ENCODE peak calls at places on chromosomes 13 and 19, in nine cellular contexts. S is activated T-cell treated with anti-CD3 and anti-CD28 coated beads for 1 hour; Z is NCI-H2171; M is A549; C is GM12865; Q is psoas muscle; F is SJSA1; L is activated CD4-positive, alpha-beta T cell treated with anti-CD3 and anti-CD28 coated beads, Interleukin-2, amount 50 U/mL, for 1 hour; K is neural crest cell. I is an unnamed sample.

GRCh38 chr13:95970878-95971277 is 82.3 kb downstream of the UGGT2 start:
- DNase-seq in S (no peak), Q (no peak), M (no peak), K (no peak), L (no peak), Z (no peak), F (no peak), C (no peak), I (no peak)

GRCh38 chr13:106098778-106099177 is 436.7 kb downstream of the EFNB2 start:
- DNase-seq in M (no peak), F (no peak), Q (no peak), S (no peak), K (no peak), C (no peak), Z (no peak), L (no peak), I (no peak)

GRCh38 chr13:32811297-32811800 is 204.9 kb upstream of the KL start:
- DNase-seq in C (peak), M (no peak), Q (no peak), F (no peak), L (no peak), Z (no peak), S (no peak), K (no peak), I (no peak)

GRCh38 chr13:97344250-97345175 is 89.5 kb upstream of the RAP2A start:
- DNase-seq in M (no peak), Q (peak), F (peak), K (peak), C (peak), L (peak), S (peak), Z (peak), I (no peak)

GRCh38 chr19:18763674-18764590 is 27.2 kb downstream of the COMP start:
- DNase-seq in Q (peak), K (no peak), L (no peak), Z (peak), M (no peak), S (no peak), C (no peak), F (no peak), I (peak)

GRCh38 chr13:97600438-97601080 is 166.6 kb downstream of the RAP2A start:
- DNase-seq in Q (no peak), F (peak), C (no peak), K (no peak), M (no peak), L (no peak), S (no peak), Z (no peak), I (peak)

GRCh38 chr13:36453518-36453917 is 21.2 kb downstream of the CCNA1 start:
- DNase-seq in C (no peak), F (no peak), Q (no peak), L (no peak), Z (no peak), K (no peak), M (no peak), S (no peak), I (no peak)

GRCh38 chr19:42497492-42498226 is 30.6 kb downstream of the CEACAM1 start:
- DNase-seq in F (no peak), Q (no peak), Z (no peak), C (peak), L (no peak), K (no peak), S (no peak), M (peak), I (no peak)

GRCh38 chr13:72782717-72783116 is 784 bp downstream of the PIBF1 start:
- DNase-seq in S (no peak), K (no peak), M (no peak), Z (no peak), F (peak), Q (no peak), C (peak), L (peak), I (no peak)

GRCh38 chr13:23651439-23651838 is 81.2 kb downstream of the TNFRSF19 start:
- DNase-seq in M (no peak), Z (no peak), C (no peak), F (no peak), K (no peak), L (no peak), S (no peak), Q (no peak), I (no peak)

GRCh38 chr19:51064534-51065220 is at the start of gene KLK13:
- DNase-seq in M (peak), Z (no peak), C (no peak), K (no peak), L (no peak), S (no peak), F (no peak), Q (peak), I (no peak)

GRCh38 chr13:79874396-79875360 is 393.7 kb downstream of the NDFIP2 start:
- DNase-seq in C (no peak), Z (no peak), S (no peak), Q (no peak), K (no peak), F (no peak), M (no peak), L (no peak), I (no peak)

GRCh38 chr13:64332048-64332447 is 2898.1 kb downstream of the PCDH9 start:
- DNase-seq in Z (no peak), S (no peak), C (no peak), Q (no peak), L (no peak), K (no peak), M (no peak), F (no peak), I (no peak)

GRCh38 chr19:798415-799075 is 1.3 kb downstream of the PTBP1 start:
- DNase-seq in L (no peak), K (no peak), F (peak), M (no peak), C (peak), Z (no peak), S (no peak), Q (peak), I (no peak)

GRCh38 chr19:45585158-45585577 is 566 bp upstream of the OPA3 start:
- DNase-seq in K (no peak), Z (no peak), F (no peak), Q (no peak), C (no peak), M (no peak), S (no peak), L (no peak), I (no peak)

GRCh38 chr19:5805465-5806132 is 732 bp downstream of the NRTN start:
- DNase-seq in M (peak), K (peak), L (peak), C (no peak), S (peak), F (peak), Z (peak), Q (no peak), I (no peak)

GRCh38 chr13:19890030-19890429 is 26.6 kb upstream of the ZMYM5 start:
- DNase-seq in C (no peak), Z (no peak), F (no peak), Q (no peak), S (no peak), K (no peak), M (no peak), L (no peak), I (no peak)

GRCh38 chr13:30043631-30043925 is 193.2 kb upstream of the UBL3 start:
- DNase-seq in Z (no peak), M (no peak), F (no peak), L (no peak), Q (no peak), S (no peak), C (peak), K (no peak), I (no peak)

GRCh38 chr13:40974460-40975407 is 44.4 kb downstream of the ELF1 start:
- DNase-seq in Q (no peak), Z (no peak), L (no peak), F (no peak), K (no peak), M (peak), S (no peak), C (peak), I (peak)

GRCh38 chr13:65499251-65499650 is 1730.9 kb downstream of the PCDH9 start:
- DNase-seq in Q (no peak), Z (no peak), S (no peak), F (no peak), C (no peak), L (no peak), M (no peak), K (no peak), I (no peak)

GRCh38 chr13:31121327-31122140 is 40.2 kb downstream of the HSPH1 start:
- DNase-seq in S (no peak), K (no peak), Q (no peak), L (no peak), F (no peak), Z (no peak), M (no peak), C (no peak), I (no peak)

GRCh38 chr19:55704494-55705245 is 29.6 kb downstream of the EPN1 start:
- DNase-seq in L (no peak), Q (no peak), F (no peak), S (no peak), C (no peak), Z (no peak), M (no peak), K (no peak), I (no peak)

GRCh38 chr13:49667773-49668172 is 23.5 kb downstream of the EBPL start:
- DNase-seq in Z (no peak), C (no peak), Q (no peak), F (no peak), M (no peak), L (no peak), K (no peak), S (no peak), I (no peak)

GRCh38 chr13:66689037-66689619 is 541.0 kb downstream of the PCDH9 start:
- DNase-seq in M (no peak), Q (no peak), Z (no peak), F (no peak), K (no peak), C (no peak), L (no peak), S (no peak), I (no peak)

GRCh38 chr13:93029536-93029935 is 197.1 kb upstream of the GPC6 start:
- DNase-seq in M (no peak), L (no peak), K (no peak), Q (no peak), C (no peak), Z (no peak), S (no peak), F (no peak), I (no peak)

GRCh38 chr13:79519252-79519651 is 38.3 kb downstream of the NDFIP2 start:
- DNase-seq in Z (no peak), C (no peak), K (no peak), L (no peak), F (no peak), S (no peak), M (no peak), Q (no peak), I (peak)